ENCODE peak calls at places on chromosomes 5 and 9, in six cellular contexts. O is psoas muscle, N is transverse colon, D is neural progenitor cell, Q is keratinocyte, H is pancreas. K is an unnamed sample.

GRCh38 chr5:53019320-53019719 is 30.2 kb downstream of the ITGA2 start:
- DNase-seq in O (no peak), N (no peak), D (no peak), Q (no peak), H (no peak), K (peak)

GRCh38 chr5:105167092-105167491 is 1604.5 kb upstream of the NUDT12 start:
- DNase-seq in O (no peak), N (no peak), D (no peak), Q (no peak), H (no peak), K (no peak)

GRCh38 chr5:30752015-30752414 is 441.5 kb upstream of the CDH6 start:
- DNase-seq in O (no peak), N (no peak), D (no peak), Q (no peak), H (no peak), K (no peak)

GRCh38 chr9:2655411-2655901 is 33.9 kb downstream of the VLDLR start:
- DNase-seq in O (no peak), N (no peak), D (no peak), Q (peak), H (no peak), K (peak)

GRCh38 chr9:89522261-89522978 is 24.5 kb upstream of the SEMA4D start:
- DNase-seq in O (no peak), N (peak), D (no peak), Q (no peak), H (no peak), K (no peak)

GRCh38 chr5:18329346-18329745 is 695.1 kb downstream of the TAF11L14 start:
- DNase-seq in O (no peak), N (no peak), D (peak), Q (no peak), H (no peak), K (no peak)

GRCh38 chr5:76475936-76476335 is 72.9 kb downstream of the IQGAP2 start:
- DNase-seq in O (no peak), N (peak), D (no peak), Q (no peak), H (no peak), K (no peak)

GRCh38 chr9:2639786-2640185 is 18.2 kb downstream of the VLDLR start:
- DNase-seq in O (no peak), N (no peak), D (no peak), Q (no peak), H (no peak), K (no peak)

GRCh38 chr9:89185980-89186379 is 7.4 kb upstream of the SHC3 start:
- DNase-seq in O (no peak), N (no peak), D (peak), Q (no peak), H (no peak), K (no peak)

GRCh38 chr5:149822310-149822709 is 92.2 kb downstream of the PPARGC1B start:
- DNase-seq in O (no peak), N (no peak), D (no peak), Q (no peak), H (no peak), K (no peak)

GRCh38 chr9:101582593-101582992 is 12.2 kb downstream of the PPP3R2 start:
- DNase-seq in O (no peak), N (no peak), D (no peak), Q (no peak), H (no peak), K (peak)

GRCh38 chr9:135338546-135338945 is 141.0 kb upstream of the PPP1R26 start:
- DNase-seq in O (no peak), N (no peak), D (no peak), Q (no peak), H (no peak), K (no peak)

DNA sequence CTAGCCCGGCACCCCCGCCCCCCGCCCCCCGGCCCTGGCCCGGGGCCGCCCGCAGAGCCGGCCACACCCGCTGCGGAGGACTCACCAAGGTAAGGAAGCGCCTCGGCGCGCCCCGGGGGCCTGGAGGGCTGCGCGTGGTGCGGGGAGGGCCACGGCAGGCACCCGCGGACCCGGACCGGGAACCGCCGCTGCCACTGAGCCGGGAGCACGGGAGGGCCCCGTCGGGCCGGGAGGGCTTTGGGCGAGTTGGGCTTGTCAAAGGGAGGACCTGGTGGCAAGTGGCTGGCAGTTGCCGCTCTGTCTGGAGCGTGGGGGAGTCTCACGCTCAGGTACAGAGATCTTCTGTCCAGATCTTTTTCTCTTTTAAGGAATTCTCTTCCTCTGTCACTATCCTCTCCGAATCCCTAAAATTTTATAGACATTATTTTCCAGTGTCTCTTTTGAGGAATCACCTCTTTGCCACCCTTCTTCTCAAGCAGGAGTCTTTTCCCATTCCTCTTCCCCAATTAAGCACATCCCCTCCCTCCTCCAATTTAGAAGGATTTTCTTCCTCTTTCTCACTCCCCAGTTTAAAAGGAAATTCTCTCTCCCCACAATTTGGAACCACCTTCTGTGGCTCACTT is 11.3 kb upstream of the LHX2 start:
- DNase-seq in O (no peak), N (no peak), D (peak), Q (no peak), H (no peak), K (no peak)
- H3K27ac ChIP-seq in O (no peak), N (no peak), D (peak), Q (no peak), H (no peak), K (no peak)

DNA sequence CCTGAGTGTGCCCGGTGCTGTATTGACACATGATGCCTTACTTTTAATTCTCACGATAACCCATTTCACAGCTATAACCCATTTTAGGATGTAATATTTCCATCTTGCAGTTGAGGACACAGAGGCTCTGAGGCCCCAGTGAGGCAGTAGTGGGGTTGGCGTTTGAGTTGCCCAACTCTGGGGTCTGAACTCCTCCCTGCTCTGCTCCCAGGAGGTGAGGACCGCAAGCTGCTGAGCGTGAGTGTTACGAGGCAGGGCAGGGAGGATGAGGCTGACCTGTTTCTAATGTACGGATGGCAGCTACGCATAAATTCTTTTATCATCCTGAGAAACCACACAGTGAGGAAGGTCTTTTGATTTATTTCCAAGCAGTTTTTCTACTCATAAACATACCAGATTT is 11.4 kb downstream of the LRRC8A start:
- DNase-seq in O (no peak), N (no peak), D (no peak), Q (no peak), H (no peak), K (no peak)
- H3K27ac ChIP-seq in O (peak), N (peak), D (no peak), Q (peak), H (peak), K (peak)

GRCh38 chr5:16589658-16590057 is 27.1 kb downstream of the RETREG1 start:
- DNase-seq in O (no peak), N (no peak), D (no peak), Q (no peak), H (no peak), K (no peak)

GRCh38 chr5:16588434-16589214 is 28.2 kb downstream of the RETREG1 start:
- DNase-seq in O (no peak), N (no peak), D (no peak), Q (no peak), H (no peak), K (no peak)

GRCh38 chr5:16582081-16582480 is 34.7 kb downstream of the RETREG1 start:
- DNase-seq in O (no peak), N (no peak), D (no peak), Q (no peak), H (no peak), K (no peak)

GRCh38 chr5:16580382-16580781 is 36.4 kb downstream of the RETREG1 start:
- DNase-seq in O (no peak), N (no peak), D (no peak), Q (no peak), H (no peak), K (no peak)

DNA sequence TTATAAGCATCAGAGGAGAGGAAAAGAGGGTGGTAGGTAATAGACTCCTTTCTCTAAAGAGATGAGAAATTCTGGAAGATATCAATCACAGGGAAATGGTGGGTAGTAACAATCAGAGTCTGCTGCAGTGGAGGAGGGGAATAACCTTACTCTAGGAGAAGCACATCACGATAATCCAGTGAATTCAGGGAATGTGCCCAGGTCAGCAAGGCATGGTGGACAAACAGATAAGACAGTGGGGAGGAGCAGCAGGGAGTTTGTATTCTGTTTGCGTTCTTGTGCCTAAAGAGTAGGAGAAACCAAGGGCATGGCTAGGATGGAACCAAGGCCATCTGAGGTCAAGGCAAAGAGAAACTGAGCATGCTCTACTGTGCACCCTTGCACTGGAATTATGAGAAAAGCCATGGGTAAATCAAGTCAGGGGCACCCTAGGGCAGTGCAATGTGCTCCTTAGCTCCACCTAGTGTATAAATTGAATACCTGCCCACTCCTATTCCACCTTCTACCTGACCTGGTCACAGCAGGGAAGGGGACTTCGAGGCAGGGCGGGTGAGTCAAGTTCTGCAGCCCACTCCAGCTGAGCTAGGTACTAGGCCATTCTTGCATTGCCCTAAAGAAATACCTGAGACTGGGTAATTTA is 31.6 kb downstream of the RETREG1 start:
- DNase-seq in O (no peak), N (no peak), D (no peak), Q (no peak), H (no peak), K (no peak)
- H3K27ac ChIP-seq in O (no peak), N (no peak), D (no peak), Q (no peak), H (no peak), K (no peak)

DNA sequence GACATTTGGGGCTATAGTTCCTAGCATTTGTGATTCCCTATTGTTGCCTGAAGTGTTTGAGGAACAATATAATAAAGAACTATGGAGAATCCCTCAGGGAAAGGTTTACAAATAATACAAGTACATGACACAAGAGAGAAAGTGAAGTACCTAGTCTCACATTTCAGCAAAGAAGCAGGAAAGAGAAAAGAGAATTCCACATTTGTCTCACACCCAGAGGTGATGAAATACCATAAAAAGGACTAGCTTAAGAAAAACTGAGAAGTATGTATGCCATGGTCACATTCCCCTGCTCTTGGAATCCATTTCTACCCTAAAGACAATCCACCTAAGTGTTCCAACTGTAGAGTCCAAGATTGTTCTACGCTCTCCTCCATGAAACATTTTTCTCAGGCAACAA is 79.0 kb upstream of the TARS1 start:
- DNase-seq in O (no peak), N (no peak), D (no peak), Q (no peak), H (no peak), K (no peak)
- H3K27ac ChIP-seq in O (no peak), N (no peak), D (no peak), Q (no peak), H (no peak), K (no peak)

GRCh38 chr5:14449052-14449661 is 132.4 kb upstream of the OTULINL start:
- DNase-seq in O (no peak), N (peak), D (no peak), Q (no peak), H (no peak), K (no peak)

GRCh38 chr5:14451866-14452265 is 129.7 kb upstream of the OTULINL start:
- DNase-seq in O (no peak), N (no peak), D (no peak), Q (no peak), H (no peak), K (no peak)

GRCh38 chr5:14450055-14450524 is 131.5 kb upstream of the OTULINL start:
- DNase-seq in O (peak), N (no peak), D (no peak), Q (no peak), H (no peak), K (no peak)

GRCh38 chr5:14453486-14453885 is 128.1 kb upstream of the OTULINL start:
- DNase-seq in O (no peak), N (no peak), D (no peak), Q (no peak), H (no peak), K (no peak)

GRCh38 chr5:14452685-14453084 is 128.9 kb upstream of the OTULINL start:
- DNase-seq in O (no peak), N (no peak), D (no peak), Q (no peak), H (no peak), K (no peak)
- H3K27ac ChIP-seq in O (no peak), N (peak), D (no peak), Q (no peak), H (no peak), K (no peak)

K was measured in epithelial cell of prostate.